ENCODE peak calls at places on chromosomes 5 and 9, in nine cellular contexts. N is sigmoid colon; P is K562; S is CD8-positive, alpha-beta T cell; M is testis; D is heart left ventricle; E is stomach; X is neural progenitor cell; U is A549. G is an unnamed sample. For H3K4me1, the result is how much of the 10 kb centered on the place peaks cover.

GRCh38 chr5:115770466-115770865 is 46.0 kb downstream of the CDO1 start:
- DNase-seq in N (no peak), P (peak), S (no peak), M (peak), D (no peak), E (peak), X (peak), U (no peak), G (peak)

GRCh38 chr9:136721339-136722092 is 9.1 kb downstream of the DIPK1B start:
- DNase-seq in N (no peak), P (no peak), S (no peak), M (no peak), D (peak), E (no peak), X (no peak), U (no peak), G (no peak)

GRCh38 chr9:90999425-91000397 is 198.1 kb downstream of the SYK start:
- DNase-seq in N (no peak), P (no peak), S (no peak), M (no peak), D (no peak), E (no peak), X (no peak), U (no peak), G (no peak)

GRCh38 chr5:82601085-82601484 is 322.9 kb upstream of the RPS23 start:
- DNase-seq in N (no peak), P (no peak), S (no peak), M (no peak), D (no peak), E (no peak), X (no peak), U (no peak), G (no peak)

GRCh38 chr5:159805021-159805420 is 111.3 kb upstream of the ADRA1B start:
- DNase-seq in N (peak), P (no peak), S (no peak), M (peak), D (no peak), E (no peak), X (no peak), U (no peak), G (no peak)

GRCh38 chr9:72041369-72041768 is 19.0 kb downstream of the C9orf57 start:
- DNase-seq in N (no peak), P (no peak), S (no peak), M (no peak), D (no peak), E (no peak), X (no peak), U (no peak), G (no peak)

GRCh38 chr5:56352808-56353590 is 119.9 kb upstream of the ANKRD55 start:
- DNase-seq in N (no peak), P (no peak), S (no peak), M (no peak), D (no peak), E (no peak), X (no peak), U (no peak), G (no peak)

GRCh38 chr5:148343603-148344230 is 8.4 kb downstream of the SPINK9 start:
- DNase-seq in N (no peak), P (peak), S (no peak), M (no peak), D (no peak), E (no peak), X (no peak), U (no peak), G (peak)

GRCh38 chr9:90025816-90026215 is 421.0 kb downstream of the GADD45G start:
- DNase-seq in N (no peak), P (no peak), S (no peak), M (no peak), D (no peak), E (no peak), X (no peak), U (peak), G (no peak)

GRCh38 chr5:119360905-119361605 is 5.2 kb downstream of the TNFAIP8 start:
- DNase-seq in N (no peak), P (no peak), S (no peak), M (no peak), D (no peak), E (no peak), X (no peak), U (no peak), G (peak)

GRCh38 chr9:137017071-137017470 is 11.0 kb downstream of the ABCA2 start:
- DNase-seq in N (no peak), P (no peak), S (no peak), M (no peak), D (no peak), E (no peak), X (no peak), U (no peak), G (no peak)

GRCh38 chr5:161030219-161030618 is 178.2 kb upstream of the ATP10B start:
- DNase-seq in N (no peak), P (no peak), S (no peak), M (no peak), D (no peak), E (no peak), X (no peak), U (no peak), G (no peak)

GRCh38 chr9:123562844-123563346 is 206.9 kb downstream of the CRB2 start:
- DNase-seq in N (peak), P (no peak), S (no peak), M (peak), D (no peak), E (no peak), X (no peak), U (no peak), G (peak)

GRCh38 chr9:35051069-35051967 is 21.1 kb downstream of the VCP start:
- DNase-seq in N (no peak), P (peak), S (peak), M (peak), D (peak), E (peak), X (peak), U (peak), G (peak)

GRCh38 chr5:44546283-44546682 is 157.1 kb upstream of the FGF10 start:
- DNase-seq in N (no peak), P (no peak), S (no peak), M (no peak), D (no peak), E (no peak), X (no peak), U (no peak), G (peak)

GRCh38 chr5:172150514-172151425 is 37.3 kb downstream of the STK10 start:
- DNase-seq in N (peak), P (peak), S (no peak), M (peak), D (peak), E (peak), X (no peak), U (no peak), G (peak)

GRCh38 chr9:116318463-116319271 is 165.1 kb downstream of the PAPPA start:
- DNase-seq in N (peak), P (peak), S (no peak), M (peak), D (peak), E (no peak), X (peak), U (no peak), G (peak)

GRCh38 chr5:158992104-158992740 is 107.5 kb downstream of the EBF1 start:
- DNase-seq in N (no peak), P (no peak), S (no peak), M (no peak), D (no peak), E (no peak), X (no peak), U (no peak), G (no peak)

GRCh38 chr9:111078391-111079038 is 40.2 kb upstream of the LPAR1 start:
- DNase-seq in N (no peak), P (no peak), S (no peak), M (no peak), D (no peak), E (no peak), X (no peak), U (no peak), G (peak)

GRCh38 chr9:109907400-109907799 is 127.4 kb downstream of the PALM2AKAP2 start:
- DNase-seq in N (no peak), P (no peak), S (no peak), M (no peak), D (peak), E (no peak), X (peak), U (no peak), G (peak)

GRCh38 chr9:130938184-130938651 is 829 bp downstream of the FIBCD1 start:
- DNase-seq in N (no peak), P (no peak), S (no peak), M (no peak), D (peak), E (no peak), X (no peak), U (no peak), G (no peak)

GRCh38 chr5:60916646-60917045 is 28.2 kb downstream of the ERCC8 start:
- DNase-seq in N (no peak), P (no peak), S (no peak), M (no peak), D (no peak), E (no peak), X (no peak), U (no peak), G (no peak)

GRCh38 chr5:153903321-153903720 is 135.4 kb downstream of the FAM114A2 start:
- DNase-seq in N (no peak), P (no peak), S (no peak), M (no peak), D (no peak), E (no peak), X (no peak), U (no peak), G (no peak)

GRCh38 chr5:141245250-141245717 is at the start of gene PCDHB15:
- DNase-seq in N (no peak), P (peak), S (no peak), M (peak), D (no peak), E (no peak), X (peak), U (no peak), G (peak)

GRCh38 chr9:97316904-97317303 is 9.4 kb downstream of the CCDC180 start:
- DNase-seq in N (no peak), P (no peak), S (no peak), M (no peak), D (no peak), E (no peak), X (no peak), U (no peak), G (no peak)

GRCh38 chr9:36450110-36450732 is 50.2 kb upstream of the RNF38 start:
- DNase-seq in N (no peak), P (peak), S (no peak), M (peak), D (no peak), E (no peak), X (peak), U (peak), G (peak)

GRCh38 chr5:159787837-159788236 is 128.4 kb upstream of the ADRA1B start:
- DNase-seq in N (no peak), P (no peak), S (no peak), M (no peak), D (no peak), E (no peak), X (no peak), U (no peak), G (no peak)

GRCh38 chr5:178327931-178328711 is 95.5 kb upstream of the PHYKPL start:
- DNase-seq in N (no peak), P (no peak), S (no peak), M (no peak), D (peak), E (no peak), X (no peak), U (no peak), G (no peak)

GRCh38 chr9:135692410-135692809 is 6.9 kb downstream of the SOHLH1 start:
- DNase-seq in N (no peak), P (no peak), S (no peak), M (no peak), D (no peak), E (no peak), X (no peak), U (no peak), G (no peak)

GRCh38 chr5:2906302-2907090 is 155.0 kb upstream of the IRX2 start:
- DNase-seq in N (no peak), P (no peak), S (no peak), M (no peak), D (no peak), E (no peak), X (no peak), U (no peak), G (no peak)

GRCh38 chr5:56487528-56488115 is 254.5 kb upstream of the ANKRD55 start:
- DNase-seq in N (no peak), P (no peak), S (no peak), M (no peak), D (no peak), E (no peak), X (no peak), U (no peak), G (no peak)

GRCh38 chr5:172616730-172617129 is 24.3 kb upstream of the NEURL1B start:
- DNase-seq in N (peak), P (no peak), S (no peak), M (peak), D (peak), E (no peak), X (no peak), U (no peak), G (no peak)

GRCh38 chr5:83665631-83666030 is 55.0 kb downstream of the HAPLN1 start:
- DNase-seq in N (no peak), P (no peak), S (no peak), M (no peak), D (no peak), E (no peak), X (no peak), U (no peak), G (no peak)

GRCh38 chr9:2992427-2992826 is 148.5 kb upstream of the PUM3 start:
- DNase-seq in N (no peak), P (no peak), S (no peak), M (no peak), D (no peak), E (peak), X (no peak), U (no peak), G (no peak)

GRCh38 chr5:132470596-132470995 is 20.0 kb downstream of the IRF1 start:
- DNase-seq in N (peak), P (no peak), S (no peak), M (no peak), D (peak), E (peak), X (no peak), U (no peak), G (no peak)

GRCh38 chr9:108117775-108118174 is 628.2 kb upstream of the KLF4 start:
- DNase-seq in N (no peak), P (no peak), S (no peak), M (no peak), D (no peak), E (no peak), X (peak), U (no peak), G (peak)

DNA sequence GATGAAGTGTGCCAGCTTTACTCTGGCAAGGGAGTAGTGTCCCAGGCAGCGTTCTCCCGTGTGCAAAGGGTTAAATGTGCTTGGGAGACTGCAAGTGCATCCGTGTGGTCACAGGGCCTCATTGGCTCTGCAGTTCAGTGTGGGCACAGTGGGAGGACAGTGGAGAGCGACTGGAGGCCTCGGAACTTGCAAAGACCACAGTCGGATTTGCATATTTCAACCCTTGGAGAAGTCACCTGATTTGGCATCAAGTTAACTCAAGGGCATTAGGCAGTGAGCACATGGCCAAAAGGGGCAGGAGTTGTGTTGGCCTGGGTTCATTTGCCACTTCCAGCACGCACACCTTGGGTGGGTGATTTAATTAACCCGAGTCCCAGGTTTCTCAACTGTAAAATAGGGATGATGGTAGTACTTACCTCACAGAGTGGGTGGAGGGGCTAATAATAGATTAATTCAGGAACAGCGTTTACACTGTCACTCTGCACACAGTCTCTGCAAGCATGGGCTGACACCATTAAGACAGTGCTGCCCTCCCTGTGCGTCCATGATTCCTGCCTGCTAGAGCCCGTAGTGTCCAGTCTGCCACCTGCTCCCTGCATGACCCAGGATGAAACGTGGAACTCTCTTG is 22.6 kb downstream of the JADE2 start:
- DNase-seq in N (no peak), P (no peak), S (no peak), M (no peak), D (no peak), E (no peak), X (no peak), U (no peak), G (no peak)
- H3K4me3 ChIP-seq in N (no peak), P (no peak), S (no peak), M (no peak), D (no peak), E (no peak), X (no peak), U (no peak), G (no peak)

GRCh38 chr5:7868427-7868772 is 431 bp downstream of the FASTKD3 start:
- DNase-seq in N (no peak), P (no peak), S (no peak), M (no peak), D (no peak), E (no peak), X (no peak), U (no peak), G (no peak)
- H3K4me1 ChIP-seq in N (under half), P (under half), S (under half), M (under half), D (under half), E (under half), X (under half), U (under half), G (under half)

GRCh38 chr9:127958728-127959127 is 21.1 kb upstream of the DPM2 start:
- DNase-seq in N (no peak), P (no peak), S (no peak), M (no peak), D (no peak), E (no peak), X (no peak), U (no peak), G (no peak)

GRCh38 chr9:127959841-127960409 is 20.9 kb downstream of the EEIG1 start:
- DNase-seq in N (no peak), P (no peak), S (no peak), M (no peak), D (no peak), E (no peak), X (no peak), U (no peak), G (no peak)

GRCh38 chr9:127953768-127954505 is 16.3 kb upstream of the DPM2 start:
- DNase-seq in N (no peak), P (no peak), S (no peak), M (no peak), D (no peak), E (no peak), X (no peak), U (no peak), G (no peak)

GRCh38 chr9:127954831-127955293 is 17.2 kb upstream of the DPM2 start:
- DNase-seq in N (no peak), P (no peak), S (no peak), M (peak), D (no peak), E (no peak), X (no peak), U (no peak), G (no peak)

DNA sequence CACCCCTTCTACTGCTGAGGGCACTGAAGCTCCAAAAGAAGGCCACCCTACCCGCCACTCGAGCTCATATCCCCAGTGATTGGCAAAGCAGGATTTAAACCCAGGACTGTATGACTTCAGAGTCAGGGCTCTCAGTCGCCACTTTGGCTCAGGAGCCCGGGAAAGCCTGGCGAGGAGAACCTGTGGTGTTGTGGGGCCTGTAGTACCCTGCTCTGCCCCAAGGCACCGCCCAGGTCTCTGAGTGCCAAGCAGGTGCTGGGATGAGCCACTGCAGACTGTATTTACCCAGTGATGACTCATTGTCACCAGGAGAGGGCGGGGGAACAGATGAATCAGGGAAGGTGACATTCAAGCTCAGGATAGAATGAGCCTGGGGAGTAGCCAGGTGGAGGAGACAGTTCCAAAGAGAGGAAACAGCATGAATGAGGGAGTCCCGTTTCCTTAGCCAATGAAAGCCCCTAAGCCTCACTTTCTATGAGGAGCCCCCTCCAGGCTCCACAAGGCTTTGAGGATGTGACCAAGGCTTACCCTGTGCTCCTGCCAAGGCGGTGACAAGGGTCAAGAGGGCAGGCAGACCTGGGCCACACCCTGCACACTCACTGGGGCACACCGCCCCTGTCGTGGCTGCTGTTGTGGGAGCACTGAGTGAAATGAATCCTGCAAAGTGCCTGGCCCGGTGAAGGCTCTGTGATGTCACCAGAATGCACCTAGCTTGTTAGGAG is 17.8 kb upstream of the DPM2 start:
- DNase-seq in N (peak), P (peak), S (peak), M (peak), D (peak), E (peak), X (peak), U (peak), G (no peak)
- TF ChIP-seq CTCF in N (peak), P (peak), S (peak), M (peak), D (peak), E (no peak), X (peak), U (peak), G (no peak)

GRCh38 chr9:38038307-38039089 is 30.5 kb downstream of the SHB start:
- DNase-seq in N (peak), P (peak), S (no peak), M (peak), D (peak), E (no peak), X (no peak), U (no peak), G (peak)
- H3K4me3 ChIP-seq in N (no peak), P (no peak), S (no peak), M (no peak), D (no peak), E (no peak), X (no peak), U (no peak), G (no peak)

GRCh38 chr5:32541241-32541640 is 44.1 kb upstream of the SUB1 start:
- DNase-seq in N (no peak), P (no peak), S (no peak), M (no peak), D (no peak), E (no peak), X (no peak), U (no peak), G (no peak)
- H3K4me1 ChIP-seq in N (under half), P (under half), S (under half), M (under half), D (under half), E (under half), X (under half), U (under half), G (under half)

GRCh38 chr9:112669326-112669725 is 48.6 kb downstream of the INIP start:
- DNase-seq in N (no peak), P (no peak), S (no peak), M (no peak), D (no peak), E (no peak), X (no peak), U (no peak), G (no peak)
- TF ChIP-seq CTCF in N (no peak), P (no peak), S (no peak), M (no peak), D (no peak), E (no peak), X (no peak), U (no peak), G (no peak)

GRCh38 chr5:73938938-73939320 is 312.9 kb downstream of the ARHGEF28 start:
- DNase-seq in N (no peak), P (no peak), S (no peak), M (no peak), D (no peak), E (no peak), X (no peak), U (no peak), G (no peak)
- H3K4me3 ChIP-seq in N (no peak), P (no peak), S (no peak), M (no peak), D (no peak), E (no peak), X (no peak), U (no peak), G (no peak)

DNA sequence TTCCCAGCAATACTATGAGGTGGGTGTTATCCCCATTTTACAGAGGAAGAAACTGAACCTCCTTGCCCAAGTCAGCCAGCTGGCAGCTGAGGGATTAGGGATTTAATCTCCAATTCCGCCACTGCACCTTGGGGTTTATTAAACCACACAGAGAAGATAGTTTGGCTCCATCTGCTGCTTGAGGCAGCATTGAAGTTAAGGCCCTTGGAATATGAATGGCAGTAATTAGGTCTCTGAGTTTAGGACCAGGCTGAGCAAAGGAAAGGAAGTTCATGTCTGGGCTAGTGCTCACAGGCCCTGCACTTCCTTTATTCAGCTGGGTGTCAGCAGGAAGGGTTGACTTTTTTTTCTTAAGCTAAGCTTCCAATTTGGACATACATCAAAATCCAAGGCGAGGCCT is 86.9 kb upstream of the GDNF start:
- DNase-seq in N (no peak), P (no peak), S (no peak), M (no peak), D (no peak), E (no peak), X (no peak), U (no peak), G (peak)
- H3K4me1 ChIP-seq in N (under half), P (under half), S (under half), M (under half), D (under half), E (under half), X (under half), U (under half), G (under half)

GRCh38 chr5:96934695-96935555 is 955 bp upstream of the LNPEP start:
- DNase-seq in N (peak), P (peak), S (peak), M (peak), D (peak), E (peak), X (peak), U (peak), G (peak)
- TF ChIP-seq CTCF in N (peak), P (no peak), S (no peak), M (peak), D (peak), E (no peak), X (no peak), U (no peak), G (no peak)